ENCODE peak calls at places on chromosome 5, in five cellular contexts. One of them, this sample, is unnamed.

GRCh38 chr5:71865665-71866320 is 146.7 kb downstream of the CARTPT start:
- DNase-seq in A549: no peak
- DNase-seq in K562: no peak
- DNase-seq in GM12878: no peak
- DNase-seq in HepG2: no peak
- DNase-seq in this sample: no peak

GRCh38 chr5:38456657-38457056 is 99.8 kb downstream of the LIFR start:
- DNase-seq in A549: no peak
- DNase-seq in K562: no peak
- DNase-seq in GM12878: no peak
- DNase-seq in HepG2: no peak
- DNase-seq in this sample: no peak

GRCh38 chr5:57175586-57175985 is 1.7 kb downstream of the GPBP1 start:
- DNase-seq in A549: no peak
- DNase-seq in K562: no peak
- DNase-seq in GM12878: no peak
- DNase-seq in HepG2: no peak
- DNase-seq in this sample: peak

GRCh38 chr5:145937432-145938250 is 1.3 kb downstream of the SH3RF2 start:
- DNase-seq in A549: peak
- DNase-seq in K562: no peak
- DNase-seq in GM12878: no peak
- DNase-seq in HepG2: peak
- DNase-seq in this sample: peak

GRCh38 chr5:100479079-100479688 is 56.0 kb upstream of the FAM174A start:
- DNase-seq in A549: no peak
- DNase-seq in K562: no peak
- DNase-seq in GM12878: peak
- DNase-seq in HepG2: peak
- DNase-seq in this sample: peak

GRCh38 chr5:32522429-32523143 is 62.8 kb upstream of the SUB1 start:
- DNase-seq in A549: no peak
- DNase-seq in K562: no peak
- DNase-seq in GM12878: no peak
- DNase-seq in HepG2: no peak
- DNase-seq in this sample: peak

GRCh38 chr5:118548761-118549160 is 439.6 kb downstream of the DTWD2 start:
- DNase-seq in A549: no peak
- DNase-seq in K562: no peak
- DNase-seq in GM12878: no peak
- DNase-seq in HepG2: peak
- DNase-seq in this sample: peak

GRCh38 chr5:55691265-55692105 is 20.6 kb downstream of the SLC38A9 start:
- DNase-seq in A549: peak
- DNase-seq in K562: peak
- DNase-seq in GM12878: no peak
- DNase-seq in HepG2: peak
- DNase-seq in this sample: peak

GRCh38 chr5:2163940-2164490 is 281.3 kb upstream of the IRX4 start:
- DNase-seq in A549: no peak
- DNase-seq in K562: no peak
- DNase-seq in GM12878: no peak
- DNase-seq in HepG2: no peak
- DNase-seq in this sample: no peak

GRCh38 chr5:55306641-55307382 is 682 bp downstream of the DHX29 start:
- DNase-seq in A549: peak
- DNase-seq in K562: no peak
- DNase-seq in GM12878: no peak
- DNase-seq in HepG2: peak
- DNase-seq in this sample: peak

GRCh38 chr5:148145916-148146315 is 22.4 kb upstream of the SPINK14 start:
- DNase-seq in A549: no peak
- DNase-seq in K562: no peak
- DNase-seq in GM12878: no peak
- DNase-seq in HepG2: peak
- DNase-seq in this sample: no peak

GRCh38 chr5:171464829-171465228 is 45.4 kb downstream of the FGF18 start:
- DNase-seq in A549: no peak
- DNase-seq in K562: no peak
- DNase-seq in GM12878: no peak
- DNase-seq in HepG2: no peak
- DNase-seq in this sample: no peak

GRCh38 chr5:17359451-17359965 is 138.5 kb upstream of the TAF11L2 start:
- DNase-seq in A549: no peak
- DNase-seq in K562: no peak
- DNase-seq in GM12878: no peak
- DNase-seq in HepG2: no peak
- DNase-seq in this sample: peak

GRCh38 chr5:171520300-171521170 is 101.1 kb downstream of the FGF18 start:
- DNase-seq in A549: no peak
- DNase-seq in K562: no peak
- DNase-seq in GM12878: no peak
- DNase-seq in HepG2: no peak
- DNase-seq in this sample: no peak

GRCh38 chr5:56128166-56128565 is 105.0 kb downstream of the ANKRD55 start:
- DNase-seq in A549: no peak
- DNase-seq in K562: no peak
- DNase-seq in GM12878: no peak
- DNase-seq in HepG2: no peak
- DNase-seq in this sample: no peak

GRCh38 chr5:81517462-81517861 is 123.5 kb upstream of the ACOT12 start:
- DNase-seq in A549: no peak
- DNase-seq in K562: no peak
- DNase-seq in GM12878: no peak
- DNase-seq in HepG2: no peak
- DNase-seq in this sample: peak

GRCh38 chr5:140220032-140220697 is 45.2 kb downstream of the CYSTM1 start:
- DNase-seq in A549: no peak
- DNase-seq in K562: no peak
- DNase-seq in GM12878: peak
- DNase-seq in HepG2: no peak
- DNase-seq in this sample: no peak

GRCh38 chr5:65978251-65978650 is 51.9 kb downstream of the ERBIN start:
- DNase-seq in A549: no peak
- DNase-seq in K562: no peak
- DNase-seq in GM12878: no peak
- DNase-seq in HepG2: no peak
- DNase-seq in this sample: no peak

GRCh38 chr5:33369470-33370134 is 71.2 kb upstream of the TARS1 start:
- DNase-seq in A549: no peak
- DNase-seq in K562: no peak
- DNase-seq in GM12878: no peak
- DNase-seq in HepG2: no peak
- DNase-seq in this sample: no peak

GRCh38 chr5:35369965-35370790 is 139.9 kb upstream of the PRLR start:
- DNase-seq in A549: no peak
- DNase-seq in K562: no peak
- DNase-seq in GM12878: no peak
- DNase-seq in HepG2: no peak
- DNase-seq in this sample: no peak

GRCh38 chr5:61701877-61702602 is 370.0 kb downstream of the ZSWIM6 start:
- DNase-seq in A549: no peak
- DNase-seq in K562: no peak
- DNase-seq in GM12878: no peak
- DNase-seq in HepG2: no peak
- DNase-seq in this sample: no peak

GRCh38 chr5:159337291-159337974 is 7.1 kb upstream of the IL12B start:
- DNase-seq in A549: no peak
- DNase-seq in K562: no peak
- DNase-seq in GM12878: no peak
- DNase-seq in HepG2: no peak
- DNase-seq in this sample: peak

GRCh38 chr5:176636426-176636825 is 6.0 kb downstream of the EIF4E1B start:
- DNase-seq in A549: no peak
- DNase-seq in K562: no peak
- DNase-seq in GM12878: no peak
- DNase-seq in HepG2: no peak
- DNase-seq in this sample: no peak

GRCh38 chr5:111930905-111931461 is 174.0 kb upstream of the NREP start:
- DNase-seq in A549: no peak
- DNase-seq in K562: no peak
- DNase-seq in GM12878: no peak
- DNase-seq in HepG2: no peak
- DNase-seq in this sample: peak

GRCh38 chr5:87770601-87771121 is 357.9 kb upstream of the CCNH start:
- DNase-seq in A549: no peak
- DNase-seq in K562: no peak
- DNase-seq in GM12878: no peak
- DNase-seq in HepG2: no peak
- DNase-seq in this sample: no peak

GRCh38 chr5:29214821-29215220 is 1978.7 kb upstream of the CDH6 start:
- DNase-seq in A549: no peak
- DNase-seq in K562: no peak
- DNase-seq in GM12878: no peak
- DNase-seq in HepG2: no peak
- DNase-seq in this sample: peak

GRCh38 chr5:40477856-40478546 is 201.7 kb upstream of the PTGER4 start:
- DNase-seq in A549: no peak
- DNase-seq in K562: no peak
- DNase-seq in GM12878: no peak
- DNase-seq in HepG2: no peak
- DNase-seq in this sample: no peak

DNA sequence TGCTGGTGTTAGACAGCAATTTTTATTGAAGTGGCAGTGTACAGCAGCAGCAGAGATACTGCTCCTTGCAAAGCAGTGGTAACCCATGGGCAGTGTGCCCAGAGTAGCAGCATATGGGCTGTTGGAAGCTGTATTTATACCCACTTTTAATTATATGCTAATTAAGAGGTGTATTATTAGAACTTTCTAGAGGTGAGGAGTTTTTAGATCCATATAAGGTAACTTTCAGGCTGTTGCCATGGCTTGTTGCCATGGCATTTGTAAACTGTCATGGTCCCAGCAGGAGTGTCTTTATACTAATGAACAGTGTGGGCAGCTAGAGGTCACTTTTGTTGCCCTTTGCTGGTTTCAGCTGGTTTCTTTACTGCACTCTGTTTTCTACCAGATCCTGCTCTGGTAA is 3.7 kb upstream of the PJA2 start:
- DNase-seq in A549: no peak
- DNase-seq in K562: no peak
- DNase-seq in GM12878: no peak
- DNase-seq in HepG2: peak
- DNase-seq in this sample: no peak
- TF ChIP-seq MAX in A549: no peak
- TF ChIP-seq MAX in K562: no peak
- TF ChIP-seq MAX in GM12878: no peak
- TF ChIP-seq MAX in HepG2: no peak
- TF ChIP-seq MAX in this sample: no peak

DNA sequence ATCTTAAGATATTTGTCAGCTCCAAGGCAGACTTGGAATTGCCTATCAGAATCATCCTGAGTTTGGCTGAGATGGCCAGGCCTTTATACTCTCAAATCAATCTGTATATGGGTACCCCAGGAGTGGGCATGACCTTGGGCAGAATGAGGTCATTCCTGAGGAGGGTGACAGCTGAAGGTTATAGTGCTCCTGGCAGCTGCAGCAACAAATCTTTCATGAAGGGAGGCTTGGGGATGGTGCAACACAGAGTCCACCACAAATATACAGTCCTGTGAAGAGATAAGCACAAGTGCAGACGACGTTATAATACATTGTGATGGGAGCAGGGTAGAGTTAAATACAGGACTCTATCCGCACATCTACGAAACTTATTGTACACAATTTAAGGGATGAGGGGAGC is 21.1 kb upstream of the TRIO start:
- DNase-seq in A549: no peak
- DNase-seq in K562: no peak
- DNase-seq in GM12878: no peak
- DNase-seq in HepG2: no peak
- DNase-seq in this sample: no peak
- TF ChIP-seq MYC in A549: no peak
- TF ChIP-seq MYC in K562: no peak
- TF ChIP-seq MYC in GM12878: no peak
- TF ChIP-seq MYC in HepG2: no peak
- TF ChIP-seq MYC in this sample: no peak

DNA sequence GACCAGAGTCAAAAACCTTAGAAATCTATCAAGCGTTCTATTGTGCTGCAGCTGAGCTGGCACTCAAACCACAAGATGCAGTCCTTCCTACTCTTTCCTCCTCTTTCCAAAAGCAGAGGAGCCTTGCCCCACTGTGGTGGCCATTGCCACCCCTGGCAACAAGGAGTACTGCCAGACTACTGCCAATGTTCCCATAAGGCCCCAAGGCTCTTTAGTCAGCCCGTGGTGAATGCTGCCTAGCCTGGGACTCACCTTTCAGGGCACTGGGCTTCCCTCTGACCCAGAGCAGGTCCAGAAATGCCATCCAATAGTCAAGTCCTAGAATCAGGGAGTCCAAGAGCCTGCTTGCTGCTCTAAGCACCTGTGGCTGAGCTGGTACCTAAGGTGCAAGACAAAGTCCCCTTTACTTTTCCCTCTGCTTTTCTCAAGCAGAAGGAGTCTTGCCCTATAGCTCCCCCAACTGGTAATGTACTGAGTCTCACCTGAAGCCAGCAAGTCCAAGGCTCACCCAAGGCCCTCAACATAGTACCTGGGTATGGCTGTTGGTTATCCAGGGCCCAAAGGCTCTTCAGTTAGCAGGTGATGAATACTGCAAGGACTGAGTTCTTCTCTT is 219.4 kb downstream of the ATPSCKMT start:
- DNase-seq in A549: no peak
- DNase-seq in K562: no peak
- DNase-seq in GM12878: no peak
- DNase-seq in HepG2: peak
- DNase-seq in this sample: peak
- TF ChIP-seq MAX in A549: no peak
- TF ChIP-seq MAX in K562: no peak
- TF ChIP-seq MAX in GM12878: no peak
- TF ChIP-seq MAX in HepG2: no peak
- TF ChIP-seq MAX in this sample: no peak

DNA sequence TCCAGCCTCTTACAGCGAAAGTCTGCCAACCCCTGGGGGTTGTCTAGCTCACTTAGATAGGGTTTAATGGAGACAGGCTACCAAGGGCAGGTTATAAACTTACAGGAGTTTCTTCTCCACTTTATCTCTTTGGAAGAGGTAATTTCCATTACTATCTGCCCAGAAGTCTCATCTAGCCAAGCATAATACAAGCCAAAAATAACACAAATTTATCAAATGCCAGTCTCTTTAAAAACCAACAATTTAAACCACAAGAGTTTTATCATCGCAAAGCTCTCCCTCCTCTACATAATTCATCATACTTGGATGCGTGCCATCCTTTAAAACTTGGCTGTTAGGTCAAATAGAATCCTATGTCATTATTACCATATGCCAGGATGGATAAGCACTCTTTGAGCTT is 6.2 kb downstream of the RBM22 start:
- DNase-seq in A549: no peak
- DNase-seq in K562: no peak
- DNase-seq in GM12878: no peak
- DNase-seq in HepG2: no peak
- DNase-seq in this sample: no peak
- TF ChIP-seq MYC in A549: no peak
- TF ChIP-seq MYC in K562: no peak
- TF ChIP-seq MYC in GM12878: no peak
- TF ChIP-seq MYC in HepG2: no peak
- TF ChIP-seq MYC in this sample: no peak